ENCODE peak calls at places on chromosomes 4 and X, in four cellular contexts. C, I, T and R are unnamed samples.

GRCh38 chr4:7266525-7267292 is 74.4 kb downstream of the SORCS2 start:
- DNase-seq in C (no peak), I (peak; percentile 91), T (peak; percentile 27), R (peak; percentile 88)

GRCh38 chr4:154441982-154442381 is 49.6 kb downstream of the DCHS2 start:
- DNase-seq in C (no peak), I (no peak), T (no peak), R (no peak)

GRCh38 chr4:10643600-10644425 is 40.8 kb downstream of the CLNK start:
- DNase-seq in C (no peak), I (no peak), T (no peak), R (no peak)

GRCh38 chr4:124318292-124318691 is 394.2 kb downstream of the ANKRD50 start:
- DNase-seq in C (no peak), I (no peak), T (no peak), R (no peak)

GRCh38 chr4:89860971-89861370 is 24.0 kb upstream of the SNCA start:
- DNase-seq in C (no peak), I (no peak), T (no peak), R (no peak)

GRCh38 chr4:37219251-37219650 is 25.3 kb upstream of the NWD2 start:
- DNase-seq in C (no peak), I (no peak), T (no peak), R (no peak)

GRCh38 chr4:68724922-68725321 is 54.5 kb upstream of the UGT2B15 start:
- DNase-seq in C (no peak), I (no peak), T (no peak), R (no peak)

GRCh38 chrX:8254386-8254785 is 83.3 kb upstream of the VCX2 start:
- DNase-seq in C (no peak), I (no peak), T (no peak), R (no peak)

GRCh38 chrX:153946910-153947769 is 2.7 kb upstream of the RENBP start:
- DNase-seq in C (peak; percentile 65), I (peak; percentile 94), T (peak; percentile 3), R (peak; percentile 32)

GRCh38 chr4:16236402-16237023 is 10.2 kb upstream of the TAPT1 start:
- DNase-seq in C (no peak), I (no peak), T (no peak), R (no peak)

GRCh38 chr4:78926825-78927224 is 12.4 kb downstream of the PAQR3 start:
- DNase-seq in C (no peak), I (no peak), T (no peak), R (no peak)

GRCh38 chr4:147547314-147548056 is 66.6 kb downstream of the EDNRA start:
- DNase-seq in C (no peak), I (no peak), T (no peak), R (no peak)

GRCh38 chr4:182449186-182449880 is 206.1 kb downstream of the TENM3 start:
- DNase-seq in C (no peak), I (no peak), T (no peak), R (no peak)

GRCh38 chrX:35726176-35726575 is 72.0 kb upstream of the MAGEB16 start:
- DNase-seq in C (no peak), I (no peak), T (no peak), R (no peak)

GRCh38 chrX:53223955-53224859 is 800 bp downstream of the KDM5C start:
- DNase-seq in C (peak; percentile 38), I (peak; percentile 74), T (peak; percentile 7), R (peak; percentile 48)

GRCh38 chr4:5114911-5115310 is 63.6 kb downstream of the STK32B start:
- DNase-seq in C (no peak), I (no peak), T (no peak), R (no peak)

GRCh38 chr4:150181536-150181935 is 103.3 kb downstream of the DCLK2 start:
- DNase-seq in C (no peak), I (no peak), T (no peak), R (no peak)

GRCh38 chr4:30769093-30769492 is 48.9 kb downstream of the PCDH7 start:
- DNase-seq in C (no peak), I (peak; percentile 3), T (no peak), R (no peak)

GRCh38 chr4:67087897-67088296 is 457.4 kb downstream of the CENPC start:
- DNase-seq in C (no peak), I (peak; percentile 8), T (no peak), R (peak; percentile 14)